ENCODE peak calls at places on chromosomes 5 and 9, in eight cellular contexts. One of them, this sample, is unnamed.

GRCh38 chr5:40736103-40736875 is 19.5 kb downstream of the TTC33 start:
- DNase-seq in ovary: no peak
- DNase-seq in NCI-H1417: peak; percentile 22
- DNase-seq in chondrocyte: no peak
- DNase-seq in occipital lobe: no peak
- DNase-seq in BE2C: no peak
- DNase-seq in GM10248: peak; percentile 32
- DNase-seq in activated T-cell treated with anti-CD3 and anti-CD28 coated beads, Interleukin-2, amount 50 U/mL, for 48 hours: no peak
- DNase-seq in this sample: peak; percentile 63

GRCh38 chr5:179923422-179923821 is 15.7 kb upstream of the TBC1D9B start:
- DNase-seq in activated T-cell treated with anti-CD3 and anti-CD28 coated beads, Interleukin-2, amount 50 U/mL, for 48 hours: no peak
- DNase-seq in occipital lobe: no peak
- DNase-seq in GM10248: no peak
- DNase-seq in NCI-H1417: no peak
- DNase-seq in ovary: no peak
- DNase-seq in BE2C: no peak
- DNase-seq in chondrocyte: peak; percentile 29
- DNase-seq in this sample: no peak

GRCh38 chr9:95070549-95071021 is 246.9 kb downstream of the FANCC start:
- DNase-seq in activated T-cell treated with anti-CD3 and anti-CD28 coated beads, Interleukin-2, amount 50 U/mL, for 48 hours: no peak
- DNase-seq in ovary: no peak
- DNase-seq in BE2C: no peak
- DNase-seq in GM10248: no peak
- DNase-seq in occipital lobe: no peak
- DNase-seq in chondrocyte: no peak
- DNase-seq in NCI-H1417: no peak
- DNase-seq in this sample: no peak

GRCh38 chr5:60972225-60972624 is 27.2 kb downstream of the NDUFAF2 start:
- DNase-seq in BE2C: no peak
- DNase-seq in NCI-H1417: no peak
- DNase-seq in activated T-cell treated with anti-CD3 and anti-CD28 coated beads, Interleukin-2, amount 50 U/mL, for 48 hours: peak; percentile 51
- DNase-seq in GM10248: no peak
- DNase-seq in chondrocyte: no peak
- DNase-seq in occipital lobe: no peak
- DNase-seq in ovary: no peak
- DNase-seq in this sample: no peak

GRCh38 chr9:126033318-126033717 is 286.1 kb downstream of the PBX3 start:
- DNase-seq in activated T-cell treated with anti-CD3 and anti-CD28 coated beads, Interleukin-2, amount 50 U/mL, for 48 hours: no peak
- DNase-seq in occipital lobe: no peak
- DNase-seq in GM10248: no peak
- DNase-seq in BE2C: no peak
- DNase-seq in chondrocyte: peak; percentile 63
- DNase-seq in ovary: no peak
- DNase-seq in NCI-H1417: no peak
- DNase-seq in this sample: no peak

GRCh38 chr5:132459983-132460834 is 30.4 kb downstream of the IRF1 start:
- DNase-seq in ovary: no peak
- DNase-seq in occipital lobe: no peak
- DNase-seq in NCI-H1417: no peak
- DNase-seq in activated T-cell treated with anti-CD3 and anti-CD28 coated beads, Interleukin-2, amount 50 U/mL, for 48 hours: no peak
- DNase-seq in GM10248: no peak
- DNase-seq in chondrocyte: no peak
- DNase-seq in BE2C: no peak
- DNase-seq in this sample: no peak

GRCh38 chr9:133604856-133605255 is 4.3 kb downstream of the FAM163B start:
- DNase-seq in activated T-cell treated with anti-CD3 and anti-CD28 coated beads, Interleukin-2, amount 50 U/mL, for 48 hours: no peak
- DNase-seq in chondrocyte: peak; percentile 67
- DNase-seq in ovary: no peak
- DNase-seq in occipital lobe: no peak
- DNase-seq in GM10248: no peak
- DNase-seq in NCI-H1417: no peak
- DNase-seq in BE2C: peak; percentile 62
- DNase-seq in this sample: no peak

GRCh38 chr5:78989080-78989479 is 4.0 kb upstream of the ARSB start:
- DNase-seq in BE2C: no peak
- DNase-seq in ovary: no peak
- DNase-seq in NCI-H1417: no peak
- DNase-seq in occipital lobe: no peak
- DNase-seq in chondrocyte: no peak
- DNase-seq in activated T-cell treated with anti-CD3 and anti-CD28 coated beads, Interleukin-2, amount 50 U/mL, for 48 hours: no peak
- DNase-seq in GM10248: no peak
- DNase-seq in this sample: no peak

GRCh38 chr5:17694401-17694800 is 60.1 kb downstream of the TAF11L14 start:
- DNase-seq in activated T-cell treated with anti-CD3 and anti-CD28 coated beads, Interleukin-2, amount 50 U/mL, for 48 hours: no peak
- DNase-seq in chondrocyte: no peak
- DNase-seq in BE2C: no peak
- DNase-seq in NCI-H1417: no peak
- DNase-seq in occipital lobe: no peak
- DNase-seq in ovary: no peak
- DNase-seq in GM10248: no peak
- DNase-seq in this sample: no peak

GRCh38 chr9:6915635-6916034 is 157.9 kb downstream of the KDM4C start:
- DNase-seq in chondrocyte: no peak
- DNase-seq in NCI-H1417: no peak
- DNase-seq in GM10248: no peak
- DNase-seq in ovary: no peak
- DNase-seq in activated T-cell treated with anti-CD3 and anti-CD28 coated beads, Interleukin-2, amount 50 U/mL, for 48 hours: no peak
- DNase-seq in occipital lobe: no peak
- DNase-seq in BE2C: no peak
- DNase-seq in this sample: no peak

GRCh38 chr9:100160021-100160420 is 61.0 kb downstream of the INVS start:
- DNase-seq in chondrocyte: no peak
- DNase-seq in ovary: no peak
- DNase-seq in BE2C: no peak
- DNase-seq in occipital lobe: no peak
- DNase-seq in activated T-cell treated with anti-CD3 and anti-CD28 coated beads, Interleukin-2, amount 50 U/mL, for 48 hours: no peak
- DNase-seq in NCI-H1417: no peak
- DNase-seq in GM10248: peak; percentile 18
- DNase-seq in this sample: no peak

GRCh38 chr9:111034146-111034545 is 4.1 kb downstream of the LPAR1 start:
- DNase-seq in activated T-cell treated with anti-CD3 and anti-CD28 coated beads, Interleukin-2, amount 50 U/mL, for 48 hours: no peak
- DNase-seq in NCI-H1417: no peak
- DNase-seq in occipital lobe: no peak
- DNase-seq in GM10248: no peak
- DNase-seq in chondrocyte: no peak
- DNase-seq in ovary: no peak
- DNase-seq in BE2C: no peak
- DNase-seq in this sample: no peak

GRCh38 chr9:126752376-126752775 is 52.5 kb upstream of the ZBTB43 start:
- DNase-seq in activated T-cell treated with anti-CD3 and anti-CD28 coated beads, Interleukin-2, amount 50 U/mL, for 48 hours: peak; percentile 7
- DNase-seq in NCI-H1417: no peak
- DNase-seq in BE2C: no peak
- DNase-seq in occipital lobe: no peak
- DNase-seq in ovary: no peak
- DNase-seq in chondrocyte: no peak
- DNase-seq in GM10248: no peak
- DNase-seq in this sample: no peak

GRCh38 chr5:96049398-96050272 is 88.0 kb upstream of the ELL2 start:
- DNase-seq in activated T-cell treated with anti-CD3 and anti-CD28 coated beads, Interleukin-2, amount 50 U/mL, for 48 hours: no peak
- DNase-seq in ovary: no peak
- DNase-seq in chondrocyte: no peak
- DNase-seq in NCI-H1417: no peak
- DNase-seq in GM10248: no peak
- DNase-seq in occipital lobe: no peak
- DNase-seq in BE2C: no peak
- DNase-seq in this sample: no peak

GRCh38 chr5:78615697-78616096 is 32.9 kb downstream of the LHFPL2 start:
- DNase-seq in occipital lobe: no peak
- DNase-seq in activated T-cell treated with anti-CD3 and anti-CD28 coated beads, Interleukin-2, amount 50 U/mL, for 48 hours: no peak
- DNase-seq in chondrocyte: no peak
- DNase-seq in ovary: no peak
- DNase-seq in GM10248: no peak
- DNase-seq in BE2C: no peak
- DNase-seq in NCI-H1417: no peak
- DNase-seq in this sample: no peak

GRCh38 chr9:135212961-135213360 is 125.5 kb downstream of the OLFM1 start:
- DNase-seq in ovary: no peak
- DNase-seq in occipital lobe: no peak
- DNase-seq in NCI-H1417: no peak
- DNase-seq in activated T-cell treated with anti-CD3 and anti-CD28 coated beads, Interleukin-2, amount 50 U/mL, for 48 hours: no peak
- DNase-seq in BE2C: peak; percentile 7
- DNase-seq in chondrocyte: peak; percentile 88
- DNase-seq in GM10248: no peak
- DNase-seq in this sample: no peak

GRCh38 chr5:17343675-17344074 is 126.2 kb downstream of the BASP1 start:
- DNase-seq in chondrocyte: no peak
- DNase-seq in GM10248: peak; percentile 42
- DNase-seq in ovary: no peak
- DNase-seq in NCI-H1417: no peak
- DNase-seq in BE2C: no peak
- DNase-seq in occipital lobe: no peak
- DNase-seq in activated T-cell treated with anti-CD3 and anti-CD28 coated beads, Interleukin-2, amount 50 U/mL, for 48 hours: no peak
- DNase-seq in this sample: no peak

GRCh38 chr9:105291422-105291859 is 47.0 kb downstream of the SLC44A1 start:
- DNase-seq in activated T-cell treated with anti-CD3 and anti-CD28 coated beads, Interleukin-2, amount 50 U/mL, for 48 hours: no peak
- DNase-seq in chondrocyte: no peak
- DNase-seq in GM10248: no peak
- DNase-seq in occipital lobe: no peak
- DNase-seq in ovary: no peak
- DNase-seq in BE2C: no peak
- DNase-seq in NCI-H1417: no peak
- DNase-seq in this sample: no peak

GRCh38 chr9:97237311-97237786 is 70.1 kb upstream of the CCDC180 start:
- DNase-seq in chondrocyte: no peak
- DNase-seq in NCI-H1417: no peak
- DNase-seq in activated T-cell treated with anti-CD3 and anti-CD28 coated beads, Interleukin-2, amount 50 U/mL, for 48 hours: peak; percentile 22
- DNase-seq in ovary: no peak
- DNase-seq in BE2C: no peak
- DNase-seq in occipital lobe: no peak
- DNase-seq in GM10248: no peak
- DNase-seq in this sample: no peak

GRCh38 chr5:10111575-10111974 is 138.1 kb downstream of the ATPSCKMT start:
- DNase-seq in BE2C: peak; percentile 61
- DNase-seq in occipital lobe: no peak
- DNase-seq in ovary: no peak
- DNase-seq in chondrocyte: no peak
- DNase-seq in NCI-H1417: no peak
- DNase-seq in GM10248: no peak
- DNase-seq in activated T-cell treated with anti-CD3 and anti-CD28 coated beads, Interleukin-2, amount 50 U/mL, for 48 hours: no peak
- DNase-seq in this sample: no peak

GRCh38 chr5:3361811-3362605 is 233.6 kb upstream of the IRX1 start:
- DNase-seq in activated T-cell treated with anti-CD3 and anti-CD28 coated beads, Interleukin-2, amount 50 U/mL, for 48 hours: no peak
- DNase-seq in ovary: no peak
- DNase-seq in GM10248: no peak
- DNase-seq in chondrocyte: no peak
- DNase-seq in BE2C: no peak
- DNase-seq in occipital lobe: no peak
- DNase-seq in NCI-H1417: no peak
- DNase-seq in this sample: no peak

GRCh38 chr9:91036356-91036755 is 234.7 kb downstream of the SYK start:
- DNase-seq in GM10248: no peak
- DNase-seq in occipital lobe: no peak
- DNase-seq in activated T-cell treated with anti-CD3 and anti-CD28 coated beads, Interleukin-2, amount 50 U/mL, for 48 hours: no peak
- DNase-seq in chondrocyte: peak; percentile 64
- DNase-seq in BE2C: no peak
- DNase-seq in ovary: no peak
- DNase-seq in NCI-H1417: no peak
- DNase-seq in this sample: no peak

GRCh38 chr9:19552282-19552681 is 143.5 kb downstream of the ACER2 start:
- DNase-seq in chondrocyte: no peak
- DNase-seq in BE2C: no peak
- DNase-seq in occipital lobe: no peak
- DNase-seq in NCI-H1417: no peak
- DNase-seq in activated T-cell treated with anti-CD3 and anti-CD28 coated beads, Interleukin-2, amount 50 U/mL, for 48 hours: no peak
- DNase-seq in GM10248: no peak
- DNase-seq in ovary: no peak
- DNase-seq in this sample: no peak

GRCh38 chr9:573551-574410 is 267.7 kb upstream of the DMRT1 start:
- DNase-seq in chondrocyte: no peak
- DNase-seq in GM10248: no peak
- DNase-seq in NCI-H1417: no peak
- DNase-seq in ovary: no peak
- DNase-seq in activated T-cell treated with anti-CD3 and anti-CD28 coated beads, Interleukin-2, amount 50 U/mL, for 48 hours: no peak
- DNase-seq in BE2C: no peak
- DNase-seq in occipital lobe: no peak
- DNase-seq in this sample: no peak

GRCh38 chr9:113658565-113658935 is 195.0 kb downstream of the RGS3 start:
- DNase-seq in ovary: no peak
- DNase-seq in BE2C: no peak
- DNase-seq in NCI-H1417: no peak
- DNase-seq in chondrocyte: no peak
- DNase-seq in occipital lobe: no peak
- DNase-seq in GM10248: no peak
- DNase-seq in activated T-cell treated with anti-CD3 and anti-CD28 coated beads, Interleukin-2, amount 50 U/mL, for 48 hours: no peak
- DNase-seq in this sample: no peak

GRCh38 chr5:179794171-179794570 is 385 bp downstream of the LTC4S start:
- DNase-seq in BE2C: no peak
- DNase-seq in NCI-H1417: no peak
- DNase-seq in chondrocyte: no peak
- DNase-seq in activated T-cell treated with anti-CD3 and anti-CD28 coated beads, Interleukin-2, amount 50 U/mL, for 48 hours: no peak
- DNase-seq in ovary: peak; percentile 23
- DNase-seq in occipital lobe: no peak
- DNase-seq in GM10248: no peak
- DNase-seq in this sample: no peak

GRCh38 chr5:89282038-89282831 is 399.3 kb upstream of the MEF2C start:
- DNase-seq in occipital lobe: no peak
- DNase-seq in NCI-H1417: no peak
- DNase-seq in GM10248: no peak
- DNase-seq in activated T-cell treated with anti-CD3 and anti-CD28 coated beads, Interleukin-2, amount 50 U/mL, for 48 hours: no peak
- DNase-seq in ovary: no peak
- DNase-seq in BE2C: no peak
- DNase-seq in chondrocyte: no peak
- DNase-seq in this sample: no peak

GRCh38 chr5:139419793-139420192 is 15.9 kb upstream of the SPATA24 start:
- DNase-seq in GM10248: no peak
- DNase-seq in NCI-H1417: no peak
- DNase-seq in occipital lobe: no peak
- DNase-seq in chondrocyte: no peak
- DNase-seq in BE2C: no peak
- DNase-seq in activated T-cell treated with anti-CD3 and anti-CD28 coated beads, Interleukin-2, amount 50 U/mL, for 48 hours: no peak
- DNase-seq in ovary: no peak
- DNase-seq in this sample: peak; percentile 39

GRCh38 chr5:32283539-32284377 is 29.0 kb downstream of the MTMR12 start:
- DNase-seq in BE2C: no peak
- DNase-seq in activated T-cell treated with anti-CD3 and anti-CD28 coated beads, Interleukin-2, amount 50 U/mL, for 48 hours: peak; percentile 30
- DNase-seq in chondrocyte: no peak
- DNase-seq in GM10248: peak; percentile 45
- DNase-seq in occipital lobe: no peak
- DNase-seq in NCI-H1417: no peak
- DNase-seq in ovary: no peak
- DNase-seq in this sample: no peak

GRCh38 chr5:127320032-127320945 is 29.7 kb downstream of the MEGF10 start:
- DNase-seq in activated T-cell treated with anti-CD3 and anti-CD28 coated beads, Interleukin-2, amount 50 U/mL, for 48 hours: peak; percentile 19
- DNase-seq in chondrocyte: no peak
- DNase-seq in ovary: no peak
- DNase-seq in occipital lobe: no peak
- DNase-seq in GM10248: no peak
- DNase-seq in NCI-H1417: no peak
- DNase-seq in BE2C: no peak
- DNase-seq in this sample: peak; percentile 8

GRCh38 chr5:67640011-67640410 is 443.4 kb upstream of the CD180 start:
- DNase-seq in chondrocyte: no peak
- DNase-seq in activated T-cell treated with anti-CD3 and anti-CD28 coated beads, Interleukin-2, amount 50 U/mL, for 48 hours: no peak
- DNase-seq in ovary: no peak
- DNase-seq in GM10248: no peak
- DNase-seq in BE2C: no peak
- DNase-seq in NCI-H1417: no peak
- DNase-seq in occipital lobe: no peak
- DNase-seq in this sample: no peak

GRCh38 chr5:73996181-73996770 is 370.3 kb downstream of the ARHGEF28 start:
- DNase-seq in NCI-H1417: no peak
- DNase-seq in chondrocyte: no peak
- DNase-seq in occipital lobe: no peak
- DNase-seq in activated T-cell treated with anti-CD3 and anti-CD28 coated beads, Interleukin-2, amount 50 U/mL, for 48 hours: no peak
- DNase-seq in ovary: no peak
- DNase-seq in BE2C: no peak
- DNase-seq in GM10248: no peak
- DNase-seq in this sample: no peak

GRCh38 chr5:111997308-111998159 is 240.5 kb upstream of the NREP start:
- DNase-seq in BE2C: no peak
- DNase-seq in GM10248: no peak
- DNase-seq in chondrocyte: no peak
- DNase-seq in occipital lobe: no peak
- DNase-seq in NCI-H1417: no peak
- DNase-seq in activated T-cell treated with anti-CD3 and anti-CD28 coated beads, Interleukin-2, amount 50 U/mL, for 48 hours: no peak
- DNase-seq in ovary: no peak
- DNase-seq in this sample: no peak

GRCh38 chr5:71587709-71588532 is 781 bp downstream of the MCCC2 start:
- DNase-seq in GM10248: peak; percentile 33
- DNase-seq in occipital lobe: no peak
- DNase-seq in ovary: no peak
- DNase-seq in activated T-cell treated with anti-CD3 and anti-CD28 coated beads, Interleukin-2, amount 50 U/mL, for 48 hours: no peak
- DNase-seq in chondrocyte: no peak
- DNase-seq in NCI-H1417: no peak
- DNase-seq in BE2C: peak; percentile 8
- DNase-seq in this sample: no peak

This sample was measured in dermis microvascular lymphatic vessel endothelial cell.